ENCODE peak calls at places on chromosomes 6 and 20, in six cellular contexts. One of them, this sample, is unnamed.

GRCh38 chr20:24894967-24895366 is 54.1 kb upstream of the CST7 start:
- DNase-seq in cardiac fibroblast: no peak
- DNase-seq in OCI-LY7: no peak
- DNase-seq in HL-60: no peak
- DNase-seq in PC-3: no peak
- DNase-seq in choroid plexus epithelial cell: no peak
- DNase-seq in this sample: no peak

GRCh38 chr20:63099426-63100267 is 92.9 kb upstream of the BHLHE23 start:
- DNase-seq in choroid plexus epithelial cell: no peak
- DNase-seq in OCI-LY7: no peak
- DNase-seq in HL-60: no peak
- DNase-seq in cardiac fibroblast: no peak
- DNase-seq in PC-3: no peak
- DNase-seq in this sample: no peak

GRCh38 chr6:26284537-26285142 is 80.4 kb upstream of the BTN3A2 start:
- DNase-seq in HL-60: no peak
- DNase-seq in cardiac fibroblast: peak; percentile 79
- DNase-seq in OCI-LY7: peak; percentile 89
- DNase-seq in choroid plexus epithelial cell: peak; percentile 73
- DNase-seq in PC-3: peak; percentile 66
- DNase-seq in this sample: peak; percentile 55

GRCh38 chr6:142763205-142763604 is 181.8 kb downstream of the HIVEP2 start:
- DNase-seq in cardiac fibroblast: peak; percentile 65
- DNase-seq in HL-60: no peak
- DNase-seq in PC-3: peak; percentile 27
- DNase-seq in choroid plexus epithelial cell: no peak
- DNase-seq in OCI-LY7: no peak
- DNase-seq in this sample: peak; percentile 35

GRCh38 chr6:45375449-45375848 is 2.3 kb downstream of the SUPT3H start:
- DNase-seq in cardiac fibroblast: peak; percentile 22
- DNase-seq in OCI-LY7: no peak
- DNase-seq in choroid plexus epithelial cell: peak; percentile 31
- DNase-seq in HL-60: no peak
- DNase-seq in PC-3: no peak
- DNase-seq in this sample: no peak

GRCh38 chr6:3081965-3082364 is 13.7 kb downstream of the RIPK1 start:
- DNase-seq in cardiac fibroblast: no peak
- DNase-seq in PC-3: no peak
- DNase-seq in HL-60: peak; percentile 63
- DNase-seq in OCI-LY7: no peak
- DNase-seq in choroid plexus epithelial cell: no peak
- DNase-seq in this sample: no peak

GRCh38 chr6:135870722-135871121 is 19.2 kb downstream of the PDE7B start:
- DNase-seq in cardiac fibroblast: peak; percentile 88
- DNase-seq in choroid plexus epithelial cell: peak; percentile 78
- DNase-seq in HL-60: no peak
- DNase-seq in OCI-LY7: no peak
- DNase-seq in PC-3: peak; percentile 9
- DNase-seq in this sample: peak; percentile 62

GRCh38 chr6:126335210-126335609 is 4.7 kb upstream of the CENPW start:
- DNase-seq in OCI-LY7: no peak
- DNase-seq in PC-3: peak; percentile 4
- DNase-seq in cardiac fibroblast: no peak
- DNase-seq in HL-60: no peak
- DNase-seq in choroid plexus epithelial cell: peak; percentile 4
- DNase-seq in this sample: no peak

GRCh38 chr6:84967389-84967788 is 203.0 kb upstream of the TBX18 start:
- DNase-seq in HL-60: no peak
- DNase-seq in PC-3: peak; percentile 42
- DNase-seq in OCI-LY7: peak; percentile 5
- DNase-seq in choroid plexus epithelial cell: peak; percentile 79
- DNase-seq in cardiac fibroblast: peak; percentile 85
- DNase-seq in this sample: peak; percentile 57

GRCh38 chr6:12275084-12275483 is 15.1 kb upstream of the EDN1 start:
- DNase-seq in PC-3: peak; percentile 76
- DNase-seq in HL-60: peak; percentile 38
- DNase-seq in cardiac fibroblast: peak; percentile 25
- DNase-seq in OCI-LY7: no peak
- DNase-seq in choroid plexus epithelial cell: peak; percentile 34
- DNase-seq in this sample: peak; percentile 62

GRCh38 chr6:68778356-68779020 is 143.4 kb downstream of the ADGRB3 start:
- DNase-seq in choroid plexus epithelial cell: peak; percentile 79
- DNase-seq in PC-3: peak; percentile 50
- DNase-seq in OCI-LY7: peak; percentile 5
- DNase-seq in HL-60: no peak
- DNase-seq in cardiac fibroblast: peak; percentile 84
- DNase-seq in this sample: peak; percentile 23

GRCh38 chr6:11592289-11592906 is 54.8 kb downstream of the TMEM170B start:
- DNase-seq in HL-60: no peak
- DNase-seq in cardiac fibroblast: peak; percentile 55
- DNase-seq in PC-3: no peak
- DNase-seq in choroid plexus epithelial cell: peak; percentile 38
- DNase-seq in OCI-LY7: no peak
- DNase-seq in this sample: no peak

GRCh38 chr6:13427838-13428527 is 59.4 kb downstream of the GFOD1 start:
- DNase-seq in choroid plexus epithelial cell: no peak
- DNase-seq in HL-60: no peak
- DNase-seq in OCI-LY7: peak; percentile 72
- DNase-seq in cardiac fibroblast: no peak
- DNase-seq in PC-3: no peak
- DNase-seq in this sample: no peak

GRCh38 chr6:79504372-79504771 is 32.9 kb downstream of the LCA5 start:
- DNase-seq in cardiac fibroblast: no peak
- DNase-seq in choroid plexus epithelial cell: no peak
- DNase-seq in PC-3: no peak
- DNase-seq in HL-60: no peak
- DNase-seq in OCI-LY7: no peak
- DNase-seq in this sample: no peak

GRCh38 chr6:137210903-137211302 is 8.3 kb downstream of the IFNGR1 start:
- DNase-seq in PC-3: no peak
- DNase-seq in choroid plexus epithelial cell: peak; percentile 70
- DNase-seq in cardiac fibroblast: peak; percentile 68
- DNase-seq in HL-60: no peak
- DNase-seq in OCI-LY7: no peak
- DNase-seq in this sample: peak; percentile 15

GRCh38 chr6:11632795-11633511 is 95.4 kb downstream of the TMEM170B start:
- DNase-seq in PC-3: peak; percentile 44
- DNase-seq in OCI-LY7: no peak
- DNase-seq in choroid plexus epithelial cell: peak; percentile 69
- DNase-seq in HL-60: no peak
- DNase-seq in cardiac fibroblast: peak; percentile 90
- DNase-seq in this sample: peak; percentile 62

GRCh38 chr6:31068738-31069340 is 43.5 kb downstream of the C6orf15 start:
- DNase-seq in choroid plexus epithelial cell: peak; percentile 89
- DNase-seq in cardiac fibroblast: peak; percentile 87
- DNase-seq in HL-60: peak; percentile 50
- DNase-seq in PC-3: peak; percentile 90
- DNase-seq in OCI-LY7: peak; percentile 67
- DNase-seq in this sample: peak; percentile 83

GRCh38 chr6:106913111-106913510 is 61.4 kb downstream of the CD24 start:
- DNase-seq in PC-3: peak; percentile 88
- DNase-seq in choroid plexus epithelial cell: no peak
- DNase-seq in cardiac fibroblast: no peak
- DNase-seq in OCI-LY7: no peak
- DNase-seq in HL-60: no peak
- DNase-seq in this sample: peak; percentile 97

GRCh38 chr6:15622045-15622750 is 40.6 kb downstream of the DTNBP1 start:
- DNase-seq in OCI-LY7: no peak
- DNase-seq in cardiac fibroblast: peak; percentile 70
- DNase-seq in choroid plexus epithelial cell: peak; percentile 39
- DNase-seq in PC-3: no peak
- DNase-seq in HL-60: no peak
- DNase-seq in this sample: peak; percentile 46

GRCh38 chr6:15620616-15621015 is 42.2 kb downstream of the DTNBP1 start:
- DNase-seq in HL-60: no peak
- DNase-seq in OCI-LY7: no peak
- DNase-seq in PC-3: no peak
- DNase-seq in choroid plexus epithelial cell: peak; percentile 28
- DNase-seq in cardiac fibroblast: no peak
- DNase-seq in this sample: no peak

GRCh38 chr6:15621203-15622044 is 41.4 kb downstream of the DTNBP1 start:
- DNase-seq in OCI-LY7: no peak
- DNase-seq in HL-60: peak; percentile 24
- DNase-seq in PC-3: no peak
- DNase-seq in choroid plexus epithelial cell: peak; percentile 51
- DNase-seq in cardiac fibroblast: peak; percentile 55
- DNase-seq in this sample: peak; percentile 63

GRCh38 chr6:15618685-15619084 is 44.1 kb downstream of the DTNBP1 start:
- DNase-seq in cardiac fibroblast: no peak
- DNase-seq in PC-3: no peak
- DNase-seq in OCI-LY7: no peak
- DNase-seq in choroid plexus epithelial cell: no peak
- DNase-seq in HL-60: no peak
- DNase-seq in this sample: no peak

DNA sequence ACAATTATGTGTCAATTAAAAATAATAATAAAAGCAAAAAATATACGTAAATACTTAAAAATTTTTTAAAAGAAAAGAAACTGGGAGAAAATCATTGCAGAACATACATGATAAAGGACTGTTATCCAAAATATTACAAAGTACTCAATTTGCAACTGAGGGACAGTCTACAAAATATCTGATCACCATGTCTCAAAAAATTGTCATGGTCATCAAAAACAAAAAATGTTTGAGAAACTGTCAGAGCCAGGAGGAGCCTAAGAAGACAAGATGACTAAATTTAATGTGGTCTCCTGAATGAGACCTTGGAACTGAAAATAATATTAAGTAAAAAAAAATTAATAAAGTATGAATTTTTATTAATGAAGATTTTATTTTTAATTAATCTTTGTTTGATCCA is 43.5 kb downstream of the DTNBP1 start:
- DNase-seq in choroid plexus epithelial cell: no peak
- DNase-seq in OCI-LY7: no peak
- DNase-seq in PC-3: no peak
- DNase-seq in HL-60: no peak
- DNase-seq in cardiac fibroblast: no peak
- DNase-seq in this sample: no peak
- TF ChIP-seq CTCF in choroid plexus epithelial cell: no peak
- TF ChIP-seq CTCF in OCI-LY7: no peak
- TF ChIP-seq CTCF in PC-3: no peak
- TF ChIP-seq CTCF in HL-60: no peak
- TF ChIP-seq CTCF in cardiac fibroblast: no peak
- TF ChIP-seq CTCF in this sample: no peak

GRCh38 chr6:36445651-36446050 is 2.9 kb downstream of the KCTD20 start:
- DNase-seq in cardiac fibroblast: no peak
- DNase-seq in PC-3: no peak
- DNase-seq in OCI-LY7: no peak
- DNase-seq in choroid plexus epithelial cell: no peak
- DNase-seq in HL-60: no peak
- DNase-seq in this sample: no peak

GRCh38 chr6:36444470-36444869 is 1.7 kb downstream of the KCTD20 start:
- DNase-seq in choroid plexus epithelial cell: peak; percentile 90
- DNase-seq in OCI-LY7: no peak
- DNase-seq in HL-60: no peak
- DNase-seq in cardiac fibroblast: peak; percentile 91
- DNase-seq in PC-3: no peak
- DNase-seq in this sample: peak; percentile 72

GRCh38 chr6:36442671-36443497 is at the start of the genes KCTD20 and PXT1:
- DNase-seq in choroid plexus epithelial cell: peak; percentile 86
- DNase-seq in HL-60: peak; percentile 87
- DNase-seq in PC-3: peak; percentile 91
- DNase-seq in cardiac fibroblast: peak; percentile 82
- DNase-seq in OCI-LY7: peak; percentile 95
- DNase-seq in this sample: peak; percentile 84

GRCh38 chr6:36443498-36443844 is 671 bp downstream of the KCTD20 start:
- DNase-seq in PC-3: no peak
- DNase-seq in choroid plexus epithelial cell: peak; percentile 34
- DNase-seq in HL-60: no peak
- DNase-seq in OCI-LY7: no peak
- DNase-seq in cardiac fibroblast: no peak
- DNase-seq in this sample: no peak

DNA sequence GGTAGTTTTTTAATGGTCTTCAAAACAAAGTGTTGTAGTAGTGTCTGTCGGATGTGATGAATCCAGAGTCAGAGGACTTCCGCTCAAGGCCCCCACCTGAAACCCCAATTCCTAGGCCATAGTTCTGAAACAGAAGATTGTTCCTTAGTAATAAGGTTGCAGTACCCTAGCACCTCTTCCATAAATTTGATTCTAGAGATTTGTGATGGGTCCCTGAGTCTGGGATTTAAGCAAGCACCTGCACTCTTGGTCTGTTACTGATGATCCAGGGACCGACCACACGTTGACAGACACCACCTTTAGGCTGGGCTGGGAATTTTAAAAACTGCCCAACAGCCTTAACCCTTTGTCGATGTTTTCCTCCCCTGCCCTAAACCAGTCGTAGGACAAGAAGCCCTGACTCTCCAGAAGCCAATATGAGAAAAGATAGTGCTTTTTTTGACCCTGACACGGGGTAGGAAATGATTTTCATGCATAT is 1.2 kb downstream of the KCTD20 start:
- DNase-seq in choroid plexus epithelial cell: peak; percentile 24
- DNase-seq in PC-3: peak; percentile 57
- DNase-seq in HL-60: no peak
- DNase-seq in cardiac fibroblast: peak; percentile 37
- DNase-seq in OCI-LY7: peak; percentile 52
- DNase-seq in this sample: peak; percentile 32
- TF ChIP-seq CTCF in choroid plexus epithelial cell: peak; percentile 31
- TF ChIP-seq CTCF in PC-3: peak; percentile 57
- TF ChIP-seq CTCF in HL-60: no peak
- TF ChIP-seq CTCF in cardiac fibroblast: peak; percentile 10
- TF ChIP-seq CTCF in OCI-LY7: peak; percentile 73
- TF ChIP-seq CTCF in this sample: peak; percentile 11

GRCh38 chr6:28682542-28682941 is 156.9 kb downstream of the GPX5 start:
- DNase-seq in OCI-LY7: peak; percentile 29
- DNase-seq in HL-60: no peak
- DNase-seq in cardiac fibroblast: no peak
- DNase-seq in PC-3: no peak
- DNase-seq in choroid plexus epithelial cell: no peak
- DNase-seq in this sample: no peak

GRCh38 chr6:28683945-28684538 is 158.4 kb downstream of the GPX5 start:
- DNase-seq in cardiac fibroblast: peak; percentile 68
- DNase-seq in choroid plexus epithelial cell: peak; percentile 70
- DNase-seq in HL-60: no peak
- DNase-seq in OCI-LY7: peak; percentile 65
- DNase-seq in PC-3: peak; percentile 70
- DNase-seq in this sample: peak; percentile 70
- TF ChIP-seq CTCF in cardiac fibroblast: peak; percentile 69
- TF ChIP-seq CTCF in choroid plexus epithelial cell: peak; percentile 70
- TF ChIP-seq CTCF in HL-60: peak; percentile 24
- TF ChIP-seq CTCF in OCI-LY7: peak; percentile 85
- TF ChIP-seq CTCF in PC-3: peak; percentile 75
- TF ChIP-seq CTCF in this sample: peak; percentile 64

GRCh38 chr6:35920793-35921732 is at the start of gene SRPK1:
- DNase-seq in cardiac fibroblast: peak; percentile 81
- DNase-seq in HL-60: peak; percentile 86
- DNase-seq in PC-3: peak; percentile 89
- DNase-seq in choroid plexus epithelial cell: peak; percentile 84
- DNase-seq in OCI-LY7: peak; percentile 93
- DNase-seq in this sample: peak; percentile 90
- TF ChIP-seq CTCF in cardiac fibroblast: no peak
- TF ChIP-seq CTCF in HL-60: no peak
- TF ChIP-seq CTCF in PC-3: no peak
- TF ChIP-seq CTCF in choroid plexus epithelial cell: no peak
- TF ChIP-seq CTCF in OCI-LY7: no peak
- TF ChIP-seq CTCF in this sample: no peak

DNA sequence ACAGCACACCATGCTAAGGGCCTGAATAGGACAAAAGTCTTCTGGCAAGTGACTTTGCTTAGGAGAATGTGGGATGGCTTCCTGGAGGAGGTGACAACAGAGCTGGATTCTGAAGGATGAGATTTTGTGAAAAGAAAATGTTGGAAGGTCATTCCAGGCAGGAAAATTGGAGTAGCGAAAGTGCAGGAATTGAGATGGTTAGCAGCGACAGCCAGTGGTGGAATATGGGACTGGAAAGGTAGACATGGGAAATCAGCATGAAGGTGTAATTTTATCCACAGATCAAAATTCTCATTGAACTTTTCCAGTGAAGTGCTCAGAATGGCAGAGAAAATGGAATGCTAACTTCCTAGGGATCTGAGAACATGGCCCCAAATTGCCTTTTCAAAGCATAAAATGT is 5.7 kb upstream of the BACH2 start:
- DNase-seq in PC-3: no peak
- DNase-seq in OCI-LY7: no peak
- DNase-seq in choroid plexus epithelial cell: no peak
- DNase-seq in HL-60: no peak
- DNase-seq in cardiac fibroblast: no peak
- DNase-seq in this sample: no peak
- TF ChIP-seq CTCF in PC-3: no peak
- TF ChIP-seq CTCF in OCI-LY7: no peak
- TF ChIP-seq CTCF in choroid plexus epithelial cell: no peak
- TF ChIP-seq CTCF in HL-60: no peak
- TF ChIP-seq CTCF in cardiac fibroblast: no peak
- TF ChIP-seq CTCF in this sample: no peak

This sample was measured in epithelial cell of esophagus.